ENCODE peak calls at places on chromosomes 3 and 15, in six cellular contexts. C is adipocyte; N is fibroblast of lung; X is SK-N-SH; Y is G401; W is stimulated activated naive B cell treated with anti-CD40 and anti-IgM and Interleukin-4, amounts not matched to agents 10 μg/mL and 1 μg/mL and 100 μg/mL, for 72 hours. H is an unnamed sample.
A peak's percentile ranks its signal among the peaks of the same experiment; 100 is the strongest.

GRCh38 chr3:184727357-184728060 is 15.6 kb upstream of the MAGEF1 start:
- DNase-seq in C (peak; percentile 82), N (peak; percentile 69), X (peak; percentile 88), Y (peak; percentile 87), W (peak; percentile 20), H (peak; percentile 97)

GRCh38 chr15:70127288-70127746 is 29.6 kb upstream of the TLE3 start:
- DNase-seq in C (no peak), N (peak; percentile 25), X (no peak), Y (peak; percentile 34), W (no peak), H (peak; percentile 16)

GRCh38 chr3:32401541-32402052 is 9.9 kb downstream of the CMTM7 start:
- DNase-seq in C (peak; percentile 83), N (peak; percentile 82), X (peak; percentile 91), Y (peak; percentile 91), W (no peak), H (peak; percentile 82)

GRCh38 chr15:69612112-69612511 is 159.5 kb downstream of the RPLP1 start:
- DNase-seq in C (no peak), N (no peak), X (no peak), Y (no peak), W (no peak), H (peak; percentile 65)

GRCh38 chr3:14806641-14807263 is 12.0 kb upstream of the FGD5 start:
- DNase-seq in C (no peak), N (peak; percentile 36), X (no peak), Y (no peak), W (peak; percentile 18), H (no peak)

GRCh38 chr15:101456079-101456791 is 33.3 kb downstream of the PCSK6 start:
- DNase-seq in C (no peak), N (no peak), X (no peak), Y (no peak), W (no peak), H (no peak)

GRCh38 chr3:142981108-142981507 is 17.6 kb upstream of the PAQR9 start:
- DNase-seq in C (no peak), N (no peak), X (no peak), Y (no peak), W (no peak), H (peak; percentile 86)

GRCh38 chr3:187798126-187798525 is 52.9 kb upstream of the BCL6 start:
- DNase-seq in C (no peak), N (no peak), X (no peak), Y (no peak), W (no peak), H (no peak)

GRCh38 chr15:70833897-70834765 is 19.8 kb downstream of the LARP6 start:
- DNase-seq in C (peak; percentile 92), N (peak; percentile 82), X (no peak), Y (no peak), W (no peak), H (no peak)

H was measured in NCI-H82.